ENCODE peak calls at places on chromosomes 6 and 20, in seven cellular contexts. H is tibial artery; Y is aorta; C is CD8-positive, alpha-beta memory T cell; E is heart right ventricle; B is colonic mucosa; V is uterus. X is an unnamed sample.
A peak's percentile ranks its signal among the peaks of the same experiment; 100 is the strongest.

GRCh38 chr6:7087066-7087465 is 20.7 kb upstream of the RREB1 start:
- DNase-seq in H (no peak), Y (no peak), C (no peak), E (no peak), B (no peak), V (no peak), X (no peak)

GRCh38 chr6:123589317-123589716 is 47.4 kb downstream of the TRDN start:
- DNase-seq in H (no peak), Y (no peak), C (no peak), E (no peak), B (no peak), V (no peak), X (no peak)

GRCh38 chr20:34581341-34582189 is 23.0 kb downstream of the MAP1LC3A start:
- DNase-seq in H (peak; percentile 43), Y (no peak), C (no peak), E (no peak), B (no peak), V (no peak), X (no peak)

GRCh38 chr6:123715243-123715863 is 78.6 kb upstream of the TRDN start:
- DNase-seq in H (no peak), Y (no peak), C (no peak), E (peak; percentile 11), B (no peak), V (no peak), X (no peak)

GRCh38 chr20:49122920-49123319 is 65.2 kb downstream of the STAU1 start:
- DNase-seq in H (no peak), Y (no peak), C (no peak), E (no peak), B (no peak), V (no peak), X (no peak)

GRCh38 chr6:126716012-126716411 is 376.1 kb downstream of the CENPW start:
- DNase-seq in H (no peak), Y (no peak), C (no peak), E (no peak), B (no peak), V (no peak), X (no peak)

GRCh38 chr20:11716239-11716944 is 201.3 kb upstream of the BTBD3 start:
- DNase-seq in H (no peak), Y (no peak), C (no peak), E (no peak), B (no peak), V (no peak), X (no peak)

GRCh38 chr20:19944772-19945459 is 72.2 kb upstream of the NAA20 start:
- DNase-seq in H (no peak), Y (no peak), C (no peak), E (no peak), B (no peak), V (no peak), X (no peak)

GRCh38 chr20:58553841-58554240 is 38.6 kb upstream of the APCDD1L start:
- DNase-seq in H (peak; percentile 61), Y (no peak), C (no peak), E (no peak), B (no peak), V (peak; percentile 29), X (no peak)

GRCh38 chr6:39107641-39108040 is 7.3 kb downstream of the SAYSD1 start:
- DNase-seq in H (no peak), Y (no peak), C (no peak), E (no peak), B (no peak), V (no peak), X (no peak)

GRCh38 chr20:57751411-57751810 is 41.6 kb upstream of the PMEPA1 start:
- DNase-seq in H (peak; percentile 7), Y (no peak), C (no peak), E (no peak), B (no peak), V (no peak), X (no peak)

GRCh38 chr6:167975449-167975848 is 22.0 kb upstream of the KIF25 start:
- DNase-seq in H (no peak), Y (no peak), C (no peak), E (no peak), B (no peak), V (no peak), X (no peak)

GRCh38 chr20:62025394-62025793 is 40.3 kb downstream of the TAF4 start:
- DNase-seq in H (no peak), Y (no peak), C (no peak), E (no peak), B (no peak), V (no peak), X (no peak)

GRCh38 chr6:69610073-69610472 is 186.7 kb downstream of the LMBRD1 start:
- DNase-seq in H (no peak), Y (no peak), C (no peak), E (no peak), B (no peak), V (no peak), X (no peak)

GRCh38 chr20:12057778-12058177 is 140.1 kb downstream of the BTBD3 start:
- DNase-seq in H (no peak), Y (no peak), C (no peak), E (no peak), B (no peak), V (no peak), X (no peak)

GRCh38 chr20:49668181-49668877 is 45.3 kb downstream of the B4GALT5 start:
- DNase-seq in H (no peak), Y (no peak), C (peak; percentile 83), E (peak; percentile 30), B (no peak), V (no peak), X (peak; percentile 33)

GRCh38 chr20:23397961-23398360 is 23.3 kb downstream of the NAPB start:
- DNase-seq in H (no peak), Y (no peak), C (no peak), E (peak; percentile 37), B (no peak), V (no peak), X (peak; percentile 25)

GRCh38 chr6:95242560-95242959 is 334.8 kb upstream of the MANEA start:
- DNase-seq in H (no peak), Y (no peak), C (no peak), E (no peak), B (no peak), V (no peak), X (no peak)

GRCh38 chr6:45586216-45587171 is 208.8 kb upstream of the SUPT3H start:
- DNase-seq in H (no peak), Y (no peak), C (peak; percentile 44), E (no peak), B (no peak), V (no peak), X (no peak)

DNA sequence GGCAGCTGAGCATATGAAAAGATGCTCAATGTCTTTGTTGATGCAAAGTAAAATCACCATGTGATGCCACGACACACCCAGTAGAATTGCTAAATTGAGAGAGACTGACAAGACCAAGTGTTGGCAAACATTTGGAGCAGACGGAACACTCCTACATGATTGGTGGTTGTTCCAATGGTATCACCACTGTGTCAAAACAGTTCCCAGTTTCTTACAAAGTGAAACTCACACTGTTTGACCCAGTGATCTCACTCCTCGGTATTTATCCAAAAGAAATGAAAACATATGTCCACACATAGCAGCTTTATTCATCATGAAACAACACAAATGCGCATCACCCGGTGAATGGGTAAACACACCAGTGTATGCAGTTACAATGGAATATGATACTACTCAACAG is 74.0 kb upstream of the SULF2 start:
- DNase-seq in H (no peak), Y (no peak), C (no peak), E (no peak), B (no peak), V (no peak), X (no peak)
- H3K4me3 ChIP-seq in H (no peak overlapping the region), Y (no peak overlapping the region), C (no peak overlapping the region), E (no peak overlapping the region), B (no peak overlapping the region), V (no peak overlapping the region), X (no peak overlapping the region)

DNA sequence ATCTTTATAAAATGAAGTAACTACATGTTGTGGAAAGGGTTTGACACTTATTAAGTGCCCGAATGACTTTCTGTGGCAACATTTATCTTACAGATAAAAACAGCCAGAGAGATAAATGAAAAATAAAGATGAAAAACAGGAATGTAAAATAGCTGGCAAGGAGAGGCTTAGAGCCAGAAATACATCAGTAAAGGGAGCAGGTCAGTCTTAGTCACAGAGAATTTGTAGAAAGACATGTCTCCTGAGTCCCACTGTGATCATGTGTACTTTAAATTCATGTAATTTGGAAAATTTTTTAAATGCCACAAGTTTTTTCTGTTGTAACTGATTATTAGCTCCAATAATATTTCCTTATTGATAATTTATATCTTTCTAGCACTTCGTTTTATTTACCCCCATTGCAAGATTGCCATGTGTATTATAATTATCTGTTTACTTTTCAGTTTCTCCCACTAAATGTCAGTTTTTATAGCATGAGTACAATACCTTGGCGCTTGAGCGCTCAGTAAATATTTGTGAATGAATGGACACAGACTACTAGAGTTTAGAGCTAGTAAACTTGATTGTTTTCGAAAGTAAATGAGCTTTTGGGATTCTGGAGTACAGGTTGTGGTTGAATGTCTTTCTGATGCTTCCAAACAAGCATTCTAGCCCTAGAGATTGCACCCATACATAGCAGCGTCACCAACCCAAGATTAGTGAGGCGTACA is 15.2 kb downstream of the TAB2 start:
- DNase-seq in H (no peak), Y (no peak), C (no peak), E (no peak), B (no peak), V (no peak), X (no peak)
- H3K4me1 ChIP-seq in H (peaks cover 20% of the 10 kb centered on the region), Y (no peaks in the 10 kb centered on the region), C (peaks cover 92% of the 10 kb centered on the region), E (peaks cover 50% of the 10 kb centered on the region), B (no peaks in the 10 kb centered on the region), V (peaks cover 10% of the 10 kb centered on the region), X (peaks cover 75% of the 10 kb centered on the region)

DNA sequence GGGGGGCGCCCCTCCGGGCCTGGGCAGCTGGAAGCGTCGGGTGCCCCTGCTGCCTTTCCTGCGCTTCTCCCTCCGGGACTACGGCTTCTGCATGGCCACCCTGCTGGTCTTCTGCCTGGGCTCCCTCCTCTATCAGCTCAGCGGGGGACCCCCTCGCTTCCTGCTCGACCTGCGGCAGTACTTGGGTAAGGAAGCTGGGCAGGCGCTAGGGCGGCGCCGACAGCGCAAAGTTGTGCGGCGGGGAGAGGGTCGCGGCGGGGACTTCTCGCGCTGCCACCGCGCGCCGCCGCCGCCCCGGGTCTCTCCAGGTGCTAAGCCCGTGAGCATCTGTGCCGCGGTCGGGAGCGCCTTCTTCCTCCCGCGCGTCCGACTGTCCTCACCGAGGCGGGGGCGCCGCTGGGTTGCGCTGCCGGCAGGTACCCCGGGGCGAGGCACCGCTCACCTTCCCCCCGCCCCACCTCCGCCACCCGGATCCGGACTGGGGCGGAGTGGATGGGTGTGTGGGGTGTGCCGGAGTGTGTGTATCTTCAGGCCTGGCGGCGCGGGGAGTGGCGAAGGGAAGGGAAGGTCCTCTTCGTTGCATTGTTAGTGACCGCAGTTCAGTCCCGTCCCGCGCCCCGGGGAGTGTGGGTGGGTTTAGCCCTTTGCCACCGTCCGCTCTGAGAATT is 797 bp downstream of the UST start:
- DNase-seq in H (peak; percentile 59), Y (peak; percentile 87), C (peak; percentile 55), E (peak; percentile 16), B (peak; percentile 72), V (peak; percentile 49), X (peak; percentile 36)
- H3K27ac ChIP-seq in H (peak overlapping the region; percentile 85), Y (peak overlapping the region; percentile 53), C (peak overlapping the region; percentile 51), E (peak overlapping the region; percentile 74), B (peak overlapping the region; percentile 71), V (peak overlapping the region; percentile 94), X (peak overlapping the region; percentile 81)

DNA sequence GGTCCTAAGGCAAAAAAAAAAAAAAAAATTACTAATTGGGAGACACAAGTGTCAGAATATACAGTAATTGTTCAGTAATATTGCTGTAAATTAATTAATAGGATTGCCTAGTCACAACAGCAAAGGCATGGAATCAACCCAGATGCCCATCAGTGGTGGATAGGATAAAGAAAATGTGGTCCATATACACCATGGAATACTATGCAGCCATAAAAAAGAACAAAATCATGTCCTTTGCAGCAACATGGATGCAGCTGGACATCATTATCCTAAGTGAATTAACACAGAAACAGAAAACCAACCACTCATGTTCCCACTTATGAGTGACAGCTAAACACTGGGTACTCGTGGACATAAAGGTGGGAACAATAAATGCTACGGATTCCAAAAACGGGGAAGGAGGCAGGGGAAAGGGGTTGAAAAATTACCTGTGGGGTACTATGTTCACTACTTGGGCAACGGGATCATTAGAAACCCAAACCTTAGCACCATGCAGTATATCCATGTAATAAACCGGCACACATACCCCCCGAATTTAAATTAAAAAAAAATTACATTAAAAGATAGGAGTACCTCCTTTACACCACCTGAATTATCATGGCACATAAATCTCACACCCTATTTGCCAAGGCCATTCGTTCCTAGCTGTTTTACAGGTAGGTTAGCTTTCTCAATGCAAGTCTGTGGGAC is 689 bp upstream of the PFDN4 start:
- DNase-seq in H (no peak), Y (no peak), C (no peak), E (no peak), B (no peak), V (no peak), X (no peak)
- H3K4me3 ChIP-seq in H (peak overlapping the region; percentile 98), Y (no peak overlapping the region), C (peak overlapping the region; percentile 91), E (peak overlapping the region; percentile 82), B (no peak overlapping the region), V (peak overlapping the region; percentile 85), X (peak overlapping the region; percentile 91)